ENCODE peak calls at places on chromosomes 13 and 19, in six cellular contexts. T is IMR-90, W is uterus, O is heart left ventricle, K is tibial nerve, X is prostate gland. E is an unnamed sample.

GRCh38 chr13:29993196-29993595 is 142.8 kb upstream of the UBL3 start:
- DNase-seq in W (no peak), T (no peak), O (no peak), K (no peak), X (no peak), E (no peak)

GRCh38 chr19:30664358-30665058 is 292.3 kb downstream of the ZNF536 start:
- DNase-seq in T (peak; percentile 4), K (no peak), O (peak; percentile 67), W (no peak), X (peak; percentile 33), E (no peak)

GRCh38 chr13:47211106-47211505 is 314.3 kb upstream of the HTR2A start:
- DNase-seq in T (peak; percentile 40), K (no peak), X (no peak), W (no peak), O (no peak), E (no peak)

GRCh38 chr13:39038569-39038898 is 278 bp downstream of the NHLRC3 start:
- DNase-seq in T (no peak), W (peak; percentile 19), X (no peak), K (no peak), O (peak; percentile 37), E (peak; percentile 44)

GRCh38 chr19:4977299-4978174 is 8.6 kb downstream of the KDM4B start:
- DNase-seq in K (no peak), T (peak; percentile 95), O (peak; percentile 65), W (peak; percentile 85), X (no peak), E (no peak)

GRCh38 chr13:59609421-59609820 is 554.3 kb downstream of the DIAPH3 start:
- DNase-seq in K (no peak), X (no peak), W (no peak), O (no peak), T (no peak), E (no peak)

GRCh38 chr13:66410314-66410713 is 819.8 kb downstream of the PCDH9 start:
- DNase-seq in K (no peak), W (no peak), X (no peak), T (no peak), O (no peak), E (no peak)

GRCh38 chr13:109226631-109227030 is 559.8 kb downstream of the IRS2 start:
- DNase-seq in O (no peak), W (no peak), X (no peak), K (no peak), T (no peak), E (no peak)

GRCh38 chr13:68727788-68728187 is 1379.8 kb upstream of the ATXN8OS start:
- DNase-seq in X (no peak), W (no peak), T (no peak), O (no peak), K (no peak), E (no peak)

GRCh38 chr19:50870417-50871089 is 2.7 kb upstream of the KLK2 start:
- DNase-seq in T (peak; percentile 3), X (no peak), W (no peak), O (no peak), K (no peak), E (no peak)

GRCh38 chr19:23527797-23528196 is 132.5 kb upstream of the ZNF91 start:
- DNase-seq in T (no peak), K (no peak), O (no peak), X (no peak), W (no peak), E (no peak)

GRCh38 chr13:40269086-40269485 is 397.4 kb downstream of the FOXO1 start:
- DNase-seq in O (peak; percentile 58), W (peak; percentile 55), K (no peak), X (no peak), T (no peak), E (no peak)

GRCh38 chr19:31013391-31013975 is 335.8 kb downstream of the TSHZ3 start:
- DNase-seq in T (no peak), O (no peak), X (no peak), K (no peak), W (no peak), E (no peak)

GRCh38 chr19:29193116-29193515 is 19.8 kb downstream of the UQCRFS1 start:
- DNase-seq in W (no peak), T (no peak), K (no peak), O (no peak), X (no peak), E (no peak)

GRCh38 chr19:57351867-57352266 is 796 bp downstream of the ZNF304 start:
- DNase-seq in W (no peak), X (no peak), K (no peak), T (peak; percentile 4), O (no peak), E (no peak)

GRCh38 chr19:18385675-18386542 is at the start of gene GDF15:
- DNase-seq in K (peak; percentile 47), X (peak; percentile 85), T (peak; percentile 87), W (peak; percentile 53), O (peak; percentile 56), E (peak; percentile 27)

GRCh38 chr13:37492061-37492460 is 106.5 kb downstream of the POSTN start:
- DNase-seq in W (no peak), O (no peak), K (no peak), T (peak; percentile 26), X (no peak), E (no peak)

GRCh38 chr13:79571147-79571546 is 90.2 kb downstream of the NDFIP2 start:
- DNase-seq in O (no peak), K (no peak), W (no peak), X (no peak), T (no peak), E (no peak)

GRCh38 chr19:821976-822773 is 420 bp upstream of the PLPPR3 start:
- DNase-seq in K (no peak), O (no peak), W (no peak), T (no peak), X (no peak), E (no peak)

GRCh38 chr13:27792393-27793218 is at the start of gene GSX1:
- DNase-seq in K (peak; percentile 19), X (peak; percentile 47), T (peak; percentile 63), W (no peak), O (peak; percentile 70), E (peak; percentile 53)

GRCh38 chr13:39039033-39039432 is 777 bp downstream of the NHLRC3 start:
- DNase-seq in T (no peak), W (no peak), K (no peak), O (no peak), X (no peak), E (no peak)

GRCh38 chr13:98570929-98571372 is 6.0 kb downstream of the STK24 start:
- DNase-seq in O (no peak), X (no peak), T (no peak), W (peak; percentile 34), K (no peak), E (peak; percentile 72)

GRCh38 chr13:98576215-98576945 is 527 bp downstream of the STK24 start:
- DNase-seq in T (no peak), W (peak; percentile 50), K (no peak), X (peak; percentile 72), O (peak; percentile 67), E (peak; percentile 80)

GRCh38 chr13:98575876-98576214 is 1.1 kb downstream of the STK24 start:
- DNase-seq in K (no peak), O (no peak), T (no peak), W (no peak), X (no peak), E (no peak)

GRCh38 chr13:98575009-98575866 is 1.7 kb downstream of the STK24 start:
- DNase-seq in O (no peak), W (no peak), X (no peak), T (no peak), K (no peak), E (no peak)

DNA sequence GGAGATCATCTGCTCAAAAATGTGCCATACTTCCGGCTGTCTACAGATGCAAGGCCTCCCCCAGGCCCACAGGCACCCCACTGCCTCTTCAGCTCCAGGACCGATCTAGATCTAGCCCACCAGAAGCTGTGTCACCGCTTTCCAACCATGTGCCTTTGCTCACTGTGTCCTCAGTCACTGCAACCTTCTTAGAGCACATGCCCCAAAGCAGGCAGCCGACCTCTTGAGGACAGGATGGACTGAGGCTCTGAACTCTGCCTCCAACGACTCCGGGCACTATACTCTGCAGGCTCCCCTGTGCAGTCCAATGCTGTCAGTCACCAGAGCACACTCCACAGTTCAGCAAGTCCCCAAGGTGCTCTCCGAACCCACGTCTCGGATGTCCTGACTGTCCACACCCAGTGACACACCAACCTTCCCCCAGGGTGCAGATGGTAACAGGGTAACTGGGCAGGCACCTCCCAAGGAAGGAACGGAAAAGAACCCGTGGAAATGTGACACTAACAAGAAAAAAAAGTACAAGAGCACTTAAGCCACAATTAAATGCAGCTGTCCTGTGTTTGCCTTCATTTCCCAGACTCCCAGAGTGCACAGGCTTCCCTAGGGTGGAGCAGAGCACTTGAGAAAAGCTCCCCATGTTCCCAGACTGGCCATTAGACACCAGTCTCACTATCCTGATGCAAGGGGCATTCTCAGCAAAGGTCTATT is 4.8 kb downstream of the STK24 start:
- DNase-seq in X (no peak), K (no peak), W (no peak), T (peak; percentile 47), O (peak; percentile 53), E (peak; percentile 79)
- TF ChIP-seq POLR2A in X (no peak), K (no peak), W (no peak), T (no peak), O (no peak), E (peak; percentile 66)

GRCh38 chr13:97262058-97262457 is 39.9 kb downstream of the MBNL2 start:
- DNase-seq in X (no peak), K (no peak), W (no peak), T (no peak), O (peak; percentile 45), E (no peak)
- H3K4me1 ChIP-seq in X (peaks cover 5% of the 10 kb centered on the region), K (peaks cover 92% of the 10 kb centered on the region), W (peaks cover 10% of the 10 kb centered on the region), T (peaks cover 45% of the 10 kb centered on the region), O (peaks cover 90% of the 10 kb centered on the region), E (peaks cover 3% of the 10 kb centered on the region)

DNA sequence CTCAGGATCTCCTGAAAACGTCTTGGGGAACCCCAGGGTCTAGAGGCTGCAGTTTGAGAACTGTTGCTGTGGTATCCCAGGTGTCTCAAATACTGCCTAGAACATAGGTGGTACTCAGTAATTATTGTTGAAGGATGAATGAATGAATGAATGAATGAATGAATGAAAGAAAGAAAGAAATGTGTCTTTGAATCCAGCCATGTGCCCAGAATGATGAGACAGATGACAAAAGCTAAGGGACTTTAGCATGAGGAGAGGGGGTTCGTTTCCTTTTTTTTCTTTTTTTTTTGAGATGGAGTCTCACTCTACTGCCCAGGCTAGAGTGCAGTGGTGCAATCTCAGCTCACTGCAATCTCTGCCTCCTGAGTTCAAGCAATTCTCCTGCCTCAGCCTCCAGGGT is 7.8 kb downstream of the LSR start:
- DNase-seq in O (no peak), K (no peak), X (no peak), W (no peak), T (no peak), E (no peak)
- H3K27ac ChIP-seq in O (no peak overlapping the region), K (no peak overlapping the region), X (no peak overlapping the region), W (no peak overlapping the region), T (no peak overlapping the region), E (no peak overlapping the region)

DNA sequence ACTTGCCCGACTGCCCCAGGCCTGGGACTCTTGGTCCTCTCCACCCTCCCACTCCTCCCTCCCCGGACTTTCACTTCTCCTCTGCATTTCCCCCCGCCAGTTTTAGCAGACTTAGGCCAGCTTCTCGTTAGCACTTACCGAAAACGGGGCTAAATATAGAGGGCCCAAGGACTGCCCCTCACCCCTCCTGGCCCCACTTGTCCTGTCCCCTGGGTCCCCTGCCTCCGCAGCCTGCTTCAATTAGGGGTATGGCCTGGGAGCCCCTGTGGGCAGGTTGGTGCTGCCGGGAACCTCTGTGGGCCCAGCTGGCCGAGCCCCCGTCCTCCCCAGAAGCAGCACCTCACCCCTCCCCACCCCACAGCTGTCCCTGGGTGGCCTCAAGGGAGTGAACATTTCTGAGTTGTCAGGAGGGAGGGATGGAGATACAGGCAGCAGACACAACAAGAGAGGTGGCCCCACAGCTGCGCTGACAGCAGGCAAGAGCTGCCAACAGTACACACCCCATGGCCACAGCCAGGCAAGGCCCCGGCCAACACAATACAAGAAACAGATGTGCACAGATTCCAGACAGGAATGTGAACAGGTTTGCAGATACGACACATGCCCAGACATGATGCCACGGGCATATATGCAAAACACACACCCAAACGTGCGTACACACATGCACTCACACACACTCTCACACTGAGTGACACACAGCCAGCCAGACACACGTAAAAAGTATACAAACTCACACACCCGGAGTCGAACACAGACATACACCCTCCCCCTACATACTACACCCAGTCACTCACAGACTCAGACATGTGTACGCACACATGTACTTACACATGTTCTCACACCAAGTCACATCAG is 2.6 kb downstream of the POU2F2 start:
- DNase-seq in T (peak; percentile 33), K (no peak), W (no peak), X (peak; percentile 24), O (no peak), E (peak; percentile 93)
- TF ChIP-seq POLR2A in T (no peak), K (no peak), W (no peak), X (no peak), O (no peak), E (no peak)

E was measured in Peyer's patch.